ENCODE peak calls at places on chromosomes 1 and 21, in four cellular contexts. One of them, this sample, is unnamed.

GRCh38 chr1:201436461-201436860 is 14.9 kb upstream of the TNNI1 start:
- DNase-seq in glutamatergic neuron: peak; percentile 43
- DNase-seq in B cell: no peak
- DNase-seq in MM.1S: no peak
- DNase-seq in this sample: no peak

GRCh38 chr1:200670215-200671118 is 760 bp upstream of the DDX59 start:
- DNase-seq in MM.1S: peak; percentile 62
- DNase-seq in glutamatergic neuron: peak; percentile 21
- DNase-seq in B cell: no peak
- DNase-seq in this sample: peak; percentile 46

GRCh38 chr1:17866451-17867029 is 111.4 kb downstream of the ACTL8 start:
- DNase-seq in glutamatergic neuron: no peak
- DNase-seq in B cell: no peak
- DNase-seq in MM.1S: no peak
- DNase-seq in this sample: no peak

GRCh38 chr1:229230136-229230892 is 40.6 kb upstream of the RAB4A start:
- DNase-seq in B cell: no peak
- DNase-seq in MM.1S: no peak
- DNase-seq in glutamatergic neuron: no peak
- DNase-seq in this sample: peak; percentile 46

GRCh38 chr1:226766565-226766964 is 27.5 kb upstream of the ITPKB start:
- DNase-seq in MM.1S: no peak
- DNase-seq in B cell: no peak
- DNase-seq in glutamatergic neuron: no peak
- DNase-seq in this sample: no peak

GRCh38 chr1:57327946-57328345 is 95.9 kb downstream of the DAB1 start:
- DNase-seq in glutamatergic neuron: no peak
- DNase-seq in B cell: no peak
- DNase-seq in MM.1S: no peak
- DNase-seq in this sample: no peak

GRCh38 chr1:242828828-242829227 is 304.3 kb upstream of the PLD5 start:
- DNase-seq in B cell: no peak
- DNase-seq in glutamatergic neuron: no peak
- DNase-seq in MM.1S: no peak
- DNase-seq in this sample: no peak

GRCh38 chr1:67561704-67562113 is 123.3 kb upstream of the GADD45A start:
- DNase-seq in glutamatergic neuron: peak; percentile 96
- DNase-seq in B cell: peak; percentile 79
- DNase-seq in MM.1S: peak; percentile 91
- DNase-seq in this sample: peak; percentile 81

GRCh38 chr1:149936992-149937705 is 470 bp upstream of the MTMR11 start:
- DNase-seq in MM.1S: peak; percentile 20
- DNase-seq in glutamatergic neuron: no peak
- DNase-seq in B cell: no peak
- DNase-seq in this sample: no peak

GRCh38 chr1:183582021-183582746 is 8.1 kb downstream of the NCF2 start:
- DNase-seq in glutamatergic neuron: no peak
- DNase-seq in MM.1S: no peak
- DNase-seq in B cell: no peak
- DNase-seq in this sample: no peak

GRCh38 chr1:9265966-9266365 is 26.7 kb upstream of the SPSB1 start:
- DNase-seq in MM.1S: no peak
- DNase-seq in B cell: no peak
- DNase-seq in glutamatergic neuron: no peak
- DNase-seq in this sample: no peak

GRCh38 chr1:190320952-190321351 is 156.7 kb downstream of the BRINP3 start:
- DNase-seq in B cell: no peak
- DNase-seq in MM.1S: no peak
- DNase-seq in glutamatergic neuron: no peak
- DNase-seq in this sample: no peak

GRCh38 chr1:31617917-31618746 is 643 bp downstream of the HCRTR1 start:
- DNase-seq in B cell: no peak
- DNase-seq in MM.1S: peak; percentile 31
- DNase-seq in glutamatergic neuron: peak; percentile 84
- DNase-seq in this sample: peak; percentile 88

GRCh38 chr1:202807367-202807925 is 775 bp downstream of the KDM5B start:
- DNase-seq in MM.1S: no peak
- DNase-seq in B cell: no peak
- DNase-seq in glutamatergic neuron: peak; percentile 44
- DNase-seq in this sample: peak; percentile 83

GRCh38 chr21:42524341-42525227 is 10.9 kb downstream of the SLC37A1 start:
- DNase-seq in MM.1S: peak; percentile 91
- DNase-seq in B cell: peak; percentile 98
- DNase-seq in glutamatergic neuron: peak; percentile 82
- DNase-seq in this sample: peak; percentile 82

GRCh38 chr21:32328595-32328994 is 29.9 kb downstream of the MRAP start:
- DNase-seq in MM.1S: no peak
- DNase-seq in B cell: no peak
- DNase-seq in glutamatergic neuron: no peak
- DNase-seq in this sample: no peak

GRCh38 chr1:67570473-67571143 is 114.4 kb upstream of the GADD45A start:
- DNase-seq in glutamatergic neuron: no peak
- DNase-seq in B cell: no peak
- DNase-seq in MM.1S: no peak
- DNase-seq in this sample: no peak

GRCh38 chr1:11772458-11772857 is 10.5 kb downstream of the C1orf167 start:
- DNase-seq in B cell: no peak
- DNase-seq in MM.1S: no peak
- DNase-seq in glutamatergic neuron: no peak
- DNase-seq in this sample: no peak

GRCh38 chr1:157992031-157992568 is 1.3 kb upstream of the KIRREL1 start:
- DNase-seq in glutamatergic neuron: peak; percentile 77
- DNase-seq in MM.1S: peak; percentile 66
- DNase-seq in B cell: no peak
- DNase-seq in this sample: peak; percentile 73

GRCh38 chr1:68116643-68117235 is 66.3 kb upstream of the DIRAS3 start:
- DNase-seq in B cell: peak; percentile 69
- DNase-seq in MM.1S: peak; percentile 60
- DNase-seq in glutamatergic neuron: peak; percentile 69
- DNase-seq in this sample: peak; percentile 48

GRCh38 chr1:66747500-66747899 is 4.8 kb upstream of the DYNLT5 start:
- DNase-seq in glutamatergic neuron: no peak
- DNase-seq in B cell: no peak
- DNase-seq in MM.1S: no peak
- DNase-seq in this sample: no peak

GRCh38 chr1:185775505-185775904 is 41.3 kb downstream of the HMCN1 start:
- DNase-seq in glutamatergic neuron: no peak
- DNase-seq in B cell: no peak
- DNase-seq in MM.1S: no peak
- DNase-seq in this sample: no peak

GRCh38 chr1:221777434-221778072 is 35.7 kb upstream of the DUSP10 start:
- DNase-seq in MM.1S: peak; percentile 82
- DNase-seq in glutamatergic neuron: no peak
- DNase-seq in B cell: peak; percentile 75
- DNase-seq in this sample: peak; percentile 57

GRCh38 chr1:15411593-15412487 is 2.2 kb downstream of the EFHD2 start:
- DNase-seq in MM.1S: no peak
- DNase-seq in B cell: peak; percentile 83
- DNase-seq in glutamatergic neuron: no peak
- DNase-seq in this sample: peak; percentile 80

GRCh38 chr1:56409112-56409691 is 170.2 kb downstream of the PLPP3 start:
- DNase-seq in glutamatergic neuron: no peak
- DNase-seq in B cell: peak; percentile 49
- DNase-seq in MM.1S: peak; percentile 26
- DNase-seq in this sample: peak; percentile 36

GRCh38 chr1:180640531-180640949 is 8.7 kb downstream of the XPR1 start:
- DNase-seq in B cell: no peak
- DNase-seq in MM.1S: no peak
- DNase-seq in glutamatergic neuron: no peak
- DNase-seq in this sample: no peak

GRCh38 chr1:100300691-100301090 is 34.7 kb downstream of the RTCA start:
- DNase-seq in MM.1S: no peak
- DNase-seq in B cell: no peak
- DNase-seq in glutamatergic neuron: no peak
- DNase-seq in this sample: no peak

GRCh38 chr1:210467440-210468040 is 138.8 kb downstream of the HHAT start:
- DNase-seq in glutamatergic neuron: no peak
- DNase-seq in B cell: no peak
- DNase-seq in MM.1S: no peak
- DNase-seq in this sample: no peak

GRCh38 chr1:213934642-213935041 is 53.1 kb upstream of the PROX1 start:
- DNase-seq in glutamatergic neuron: no peak
- DNase-seq in MM.1S: no peak
- DNase-seq in B cell: no peak
- DNase-seq in this sample: no peak

GRCh38 chr1:119219711-119220110 is 79.3 kb upstream of the WARS2 start:
- DNase-seq in glutamatergic neuron: no peak
- DNase-seq in B cell: no peak
- DNase-seq in MM.1S: no peak
- DNase-seq in this sample: no peak

GRCh38 chr21:35366348-35367085 is 317.4 kb upstream of the RUNX1 start:
- DNase-seq in glutamatergic neuron: no peak
- DNase-seq in MM.1S: no peak
- DNase-seq in B cell: no peak
- DNase-seq in this sample: no peak

GRCh38 chr1:90558126-90558525 is 159.0 kb downstream of the BARHL2 start:
- DNase-seq in glutamatergic neuron: no peak
- DNase-seq in MM.1S: no peak
- DNase-seq in B cell: no peak
- DNase-seq in this sample: no peak

GRCh38 chr21:46096997-46097825 is 701 bp upstream of the COL6A2 start:
- DNase-seq in MM.1S: no peak
- DNase-seq in B cell: no peak
- DNase-seq in glutamatergic neuron: peak; percentile 31
- DNase-seq in this sample: peak; percentile 34

GRCh38 chr21:30434033-30434631 is 4.1 kb downstream of the KRTAP13-4 start:
- DNase-seq in glutamatergic neuron: peak; percentile 56
- DNase-seq in MM.1S: peak; percentile 61
- DNase-seq in B cell: no peak
- DNase-seq in this sample: no peak

GRCh38 chr1:66598670-66599069 is 64.7 kb downstream of the SGIP1 start:
- DNase-seq in glutamatergic neuron: no peak
- DNase-seq in B cell: no peak
- DNase-seq in MM.1S: no peak
- DNase-seq in this sample: no peak

GRCh38 chr1:37807555-37808368 is at the start of the genes C1orf122 and YRDC:
- DNase-seq in MM.1S: peak; percentile 96
- DNase-seq in glutamatergic neuron: peak; percentile 98
- DNase-seq in B cell: peak; percentile 95
- DNase-seq in this sample: peak; percentile 99
- TF ChIP-seq CTCF in MM.1S: no peak
- TF ChIP-seq CTCF in glutamatergic neuron: no peak
- TF ChIP-seq CTCF in B cell: no peak
- TF ChIP-seq CTCF in this sample: no peak

GRCh38 chr1:168083456-168084325 is 53.0 kb downstream of the GPR161 start:
- DNase-seq in B cell: no peak
- DNase-seq in glutamatergic neuron: no peak
- DNase-seq in MM.1S: peak; percentile 40
- DNase-seq in this sample: no peak
- TF ChIP-seq CTCF in B cell: no peak
- TF ChIP-seq CTCF in glutamatergic neuron: no peak
- TF ChIP-seq CTCF in MM.1S: no peak
- TF ChIP-seq CTCF in this sample: no peak

GRCh38 chr1:3235496-3235895 is 166.5 kb downstream of the PRDM16 start:
- DNase-seq in B cell: no peak
- DNase-seq in glutamatergic neuron: no peak
- DNase-seq in MM.1S: no peak
- DNase-seq in this sample: no peak
- TF ChIP-seq CTCF in B cell: no peak
- TF ChIP-seq CTCF in glutamatergic neuron: no peak
- TF ChIP-seq CTCF in MM.1S: no peak
- TF ChIP-seq CTCF in this sample: no peak

DNA sequence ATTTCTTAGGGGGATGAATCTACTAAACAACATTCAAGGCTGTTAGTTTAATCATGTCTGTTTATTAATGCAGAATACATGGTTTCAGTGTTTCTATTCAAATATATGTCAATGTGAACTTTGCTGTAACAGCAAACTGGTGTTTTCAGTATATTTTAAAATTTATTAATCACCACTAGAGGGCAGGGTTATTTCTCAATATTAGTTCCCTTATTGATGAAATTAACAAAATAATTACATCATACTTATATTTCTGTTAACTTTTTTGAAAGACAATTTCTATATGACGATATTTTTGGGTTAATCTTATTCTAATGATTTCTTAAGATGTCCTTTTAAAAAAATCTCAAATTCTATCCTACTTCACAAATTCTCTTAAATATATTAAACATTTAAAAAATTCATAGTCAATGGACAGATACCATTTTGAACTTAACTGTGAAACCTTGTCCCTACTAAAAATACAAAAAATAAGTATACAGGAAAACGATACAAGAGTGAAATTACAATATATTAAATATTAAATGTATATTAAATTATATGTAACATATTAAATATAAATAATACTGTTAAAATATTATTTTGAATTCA is 1034.1 kb upstream of the PRMT6 start:
- DNase-seq in glutamatergic neuron: no peak
- DNase-seq in B cell: no peak
- DNase-seq in MM.1S: no peak
- DNase-seq in this sample: no peak
- TF ChIP-seq CTCF in glutamatergic neuron: peak; percentile 89
- TF ChIP-seq CTCF in B cell: peak; percentile 69
- TF ChIP-seq CTCF in MM.1S: peak; percentile 26
- TF ChIP-seq CTCF in this sample: no peak

GRCh38 chr1:38964140-38964548 is 22.5 kb upstream of the RHBDL2 start:
- DNase-seq in B cell: no peak
- DNase-seq in MM.1S: no peak
- DNase-seq in glutamatergic neuron: no peak
- DNase-seq in this sample: peak; percentile 40
- TF ChIP-seq CTCF in B cell: no peak
- TF ChIP-seq CTCF in MM.1S: peak; percentile 41
- TF ChIP-seq CTCF in glutamatergic neuron: no peak
- TF ChIP-seq CTCF in this sample: peak; percentile 34

DNA sequence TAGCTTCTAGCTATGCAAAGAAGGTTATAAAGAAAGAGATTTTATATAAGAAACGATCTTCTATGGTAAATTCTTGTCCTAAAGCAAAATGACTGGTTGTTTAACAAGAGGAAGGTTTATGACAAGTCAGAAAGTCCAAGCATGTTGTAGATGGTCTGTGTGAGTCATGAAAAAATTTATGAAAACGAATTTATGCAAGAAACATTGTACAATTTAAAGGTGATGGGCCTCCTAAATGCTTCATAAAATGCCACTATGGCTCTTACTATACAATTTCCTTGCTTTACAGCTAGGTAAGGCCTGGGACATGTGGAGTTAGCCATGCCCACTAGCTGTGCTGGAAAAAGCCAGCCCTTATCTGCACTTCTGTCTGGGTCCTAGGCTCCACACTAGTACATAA is 125.4 kb downstream of the PTGER3 start:
- DNase-seq in glutamatergic neuron: no peak
- DNase-seq in B cell: no peak
- DNase-seq in MM.1S: no peak
- DNase-seq in this sample: no peak
- TF ChIP-seq CTCF in glutamatergic neuron: no peak
- TF ChIP-seq CTCF in B cell: no peak
- TF ChIP-seq CTCF in MM.1S: no peak
- TF ChIP-seq CTCF in this sample: no peak

GRCh38 chr1:33110477-33110876 is 29.5 kb downstream of the AZIN2 start:
- DNase-seq in glutamatergic neuron: no peak
- DNase-seq in MM.1S: no peak
- DNase-seq in B cell: no peak
- DNase-seq in this sample: no peak

GRCh38 chr1:33117440-33118085 is 36.6 kb downstream of the AZIN2 start:
- DNase-seq in B cell: no peak
- DNase-seq in MM.1S: no peak
- DNase-seq in glutamatergic neuron: no peak
- DNase-seq in this sample: no peak

GRCh38 chr1:33111965-33112364 is 31.0 kb downstream of the AZIN2 start:
- DNase-seq in B cell: no peak
- DNase-seq in MM.1S: peak; percentile 30
- DNase-seq in glutamatergic neuron: no peak
- DNase-seq in this sample: no peak
- TF ChIP-seq CTCF in B cell: no peak
- TF ChIP-seq CTCF in MM.1S: peak; percentile 51
- TF ChIP-seq CTCF in glutamatergic neuron: no peak
- TF ChIP-seq CTCF in this sample: peak; percentile 23